ENCODE peak calls at places on chromosomes 4 and X, in ten cellular contexts. S, R, F, Q, Z, H, I, G, X and K are unnamed samples.

GRCh38 chr4:138889216-138889615 is 126.4 kb upstream of the NOCT start:
- DNase-seq in X (no peak), Q (no peak), F (no peak), Z (no peak), R (no peak), I (no peak), H (no peak), G (no peak), S (no peak), K (no peak)

GRCh38 chrX:151735219-151735618 is 673 bp downstream of the CNGA2 start:
- DNase-seq in G (no peak), R (no peak), H (peak; percentile 3), S (no peak), X (no peak), Z (no peak), Q (no peak), F (no peak), I (no peak), K (no peak)

GRCh38 chr4:169179609-169180526 is 90.9 kb downstream of the SH3RF1 start:
- DNase-seq in I (no peak), Z (no peak), X (peak; percentile 2), R (peak; percentile 50), S (no peak), F (no peak), G (no peak), H (no peak), Q (no peak), K (no peak)

GRCh38 chr4:171813195-171813955 is at the start of gene GALNTL6:
- DNase-seq in Q (no peak), F (no peak), I (peak; percentile 54), X (no peak), R (peak; percentile 10), S (no peak), Z (peak; percentile 3), G (no peak), H (peak; percentile 48), K (no peak)

GRCh38 chr4:80611366-80611765 is 275.8 kb downstream of the CFAP299 start:
- DNase-seq in I (no peak), G (no peak), R (no peak), F (no peak), S (no peak), H (no peak), Q (no peak), Z (no peak), X (no peak), K (no peak)

GRCh38 chr4:7382634-7383014 is 52.1 kb downstream of the PSAPL1 start:
- DNase-seq in F (no peak), G (no peak), H (no peak), I (no peak), R (no peak), Q (peak; percentile 21), X (no peak), S (no peak), Z (no peak), K (no peak)

GRCh38 chrX:22323541-22323940 is 50.8 kb downstream of the CBLL2 start:
- DNase-seq in X (no peak), Q (no peak), S (peak; percentile 60), F (peak; percentile 76), Z (peak; percentile 61), R (peak; percentile 83), G (no peak), H (no peak), I (no peak), K (no peak)

GRCh38 chr4:52883707-52884669 is 21.9 kb downstream of the RASL11B start:
- DNase-seq in I (no peak), S (no peak), H (no peak), G (no peak), Q (peak; percentile 57), X (no peak), F (no peak), R (peak; percentile 4), Z (no peak), K (no peak)

GRCh38 chr4:165991325-165992180 is 118.5 kb downstream of the TLL1 start:
- DNase-seq in I (no peak), F (peak; percentile 59), R (peak; percentile 87), G (no peak), X (no peak), H (no peak), Q (no peak), Z (peak; percentile 48), S (no peak), K (no peak)

GRCh38 chr4:55866973-55867574 is 13.6 kb downstream of the EXOC1 start:
- DNase-seq in G (no peak), Q (no peak), S (peak; percentile 76), H (no peak), R (peak; percentile 70), X (peak; percentile 43), F (peak; percentile 56), I (peak; percentile 47), Z (peak; percentile 76), K (no peak)

GRCh38 chr4:123104275-123104674 is 181.9 kb upstream of the NUDT6 start:
- DNase-seq in G (no peak), Z (no peak), Q (no peak), R (peak; percentile 17), S (no peak), H (no peak), F (no peak), I (no peak), X (no peak), K (no peak)

GRCh38 chrX:132393992-132394391 is 94.8 kb downstream of the MBNL3 start:
- DNase-seq in H (no peak), F (no peak), I (no peak), Q (no peak), Z (no peak), R (no peak), G (no peak), S (no peak), X (no peak), K (no peak)

GRCh38 chr4:127888559-127888958 is 7.9 kb downstream of the PLK4 start:
- DNase-seq in S (no peak), I (no peak), H (no peak), G (no peak), R (no peak), Q (no peak), F (no peak), X (no peak), Z (no peak), K (no peak)

GRCh38 chrX:11566158-11566557 is 99.6 kb downstream of the ARHGAP6 start:
- DNase-seq in R (no peak), I (no peak), Q (no peak), Z (no peak), F (no peak), G (no peak), X (no peak), S (no peak), H (no peak), K (no peak)

GRCh38 chrX:109774706-109775105 is 41.6 kb upstream of the ACSL4 start:
- DNase-seq in G (no peak), R (peak; percentile 82), F (peak; percentile 87), Q (no peak), H (no peak), Z (peak; percentile 84), S (peak; percentile 81), X (no peak), I (no peak), K (no peak)

GRCh38 chr4:5801696-5802095 is 90.7 kb downstream of the EVC start:
- DNase-seq in F (no peak), G (no peak), Z (no peak), Q (no peak), I (no peak), X (no peak), R (no peak), H (peak; percentile 28), S (no peak), K (no peak)

GRCh38 chr4:16801356-16801755 is 97.1 kb downstream of the LDB2 start:
- DNase-seq in F (peak; percentile 39), Q (no peak), R (no peak), S (no peak), H (no peak), X (no peak), I (no peak), G (no peak), Z (no peak), K (no peak)

GRCh38 chr4:145618210-145618911 is 824 bp upstream of the MMAA start:
- DNase-seq in R (no peak), H (no peak), Z (peak; percentile 35), X (no peak), Q (no peak), I (no peak), S (no peak), G (peak; percentile 45), F (no peak), K (no peak)

GRCh38 chrX:117969337-117969736 is 147.3 kb downstream of the KLHL13 start:
- DNase-seq in Q (no peak), I (no peak), Z (no peak), R (no peak), X (no peak), F (no peak), S (no peak), H (no peak), G (no peak), K (no peak)

GRCh38 chr4:110119347-110119746 is 79.1 kb downstream of the ELOVL6 start:
- DNase-seq in H (no peak), Q (no peak), R (no peak), Z (peak; percentile 24), S (no peak), G (no peak), I (no peak), X (no peak), F (no peak), K (no peak)

GRCh38 chrX:66018585-66019309 is 21.1 kb downstream of the VSIG4 start:
- DNase-seq in X (no peak), Z (no peak), R (no peak), Q (no peak), F (no peak), H (no peak), S (no peak), I (no peak), G (no peak), K (no peak)

GRCh38 chrX:19003756-19004155 is 19.8 kb upstream of the PHKA2 start:
- DNase-seq in G (no peak), S (no peak), H (no peak), R (no peak), F (no peak), Q (no peak), Z (no peak), I (no peak), X (no peak), K (no peak)

GRCh38 chr4:37662306-37662705 is 23.9 kb downstream of the RELL1 start:
- DNase-seq in Q (no peak), Z (no peak), R (no peak), G (no peak), H (no peak), X (no peak), F (no peak), I (no peak), S (no peak), K (no peak)

GRCh38 chrX:131841496-131842410 is 181.3 kb upstream of the STK26 start:
- DNase-seq in G (no peak), R (peak; percentile 40), H (no peak), Q (peak; percentile 76), F (peak; percentile 81), S (peak; percentile 71), I (peak; percentile 84), X (peak; percentile 43), Z (peak; percentile 62), K (no peak)